ENCODE peak calls at places on chromosome X, in eight cellular contexts. S is BE2C, N is psoas muscle, T is fibroblast of pulmonary artery, Y is lower lobe of right lung, P is endothelial cell, K is Calu3, H is B cell. E is an unnamed sample.

GRCh38 chrX:132591719-132592275 is 103.0 kb upstream of the MBNL3 start:
- DNase-seq in S (peak; percentile 13), H (no peak), P (no peak), T (no peak), K (no peak), Y (no peak), N (no peak), E (no peak)

GRCh38 chrX:72125331-72126047 is 6.2 kb downstream of the RTL5 start:
- DNase-seq in K (no peak), S (no peak), Y (no peak), N (no peak), P (no peak), H (no peak), T (no peak), E (no peak)

GRCh38 chrX:53262918-53263394 is 18.4 kb downstream of the IQSEC2 start:
- DNase-seq in K (peak; percentile 50), Y (no peak), N (no peak), T (peak; percentile 49), P (no peak), S (no peak), H (no peak), E (no peak)

GRCh38 chrX:119647552-119648420 is 41.6 kb upstream of the NKRF start:
- DNase-seq in S (no peak), H (peak; percentile 42), T (no peak), N (no peak), P (no peak), Y (no peak), K (no peak), E (peak; percentile 63)

GRCh38 chrX:41265615-41266014 is 68.3 kb upstream of the DDX3X start:
- DNase-seq in P (no peak), K (no peak), S (no peak), Y (no peak), T (peak; percentile 44), H (peak; percentile 72), N (peak; percentile 61), E (no peak)

GRCh38 chrX:87045352-87045751 is 472.2 kb upstream of the KLHL4 start:
- DNase-seq in P (no peak), K (no peak), N (no peak), S (no peak), T (no peak), H (no peak), Y (no peak), E (no peak)

GRCh38 chrX:120874678-120875557 is 748 bp downstream of the CT47B1 start:
- DNase-seq in K (no peak), N (no peak), Y (no peak), P (no peak), H (no peak), T (no peak), S (no peak), E (peak; percentile 2)

GRCh38 chrX:152821145-152821765 is 9.3 kb downstream of the CETN2 start:
- DNase-seq in N (no peak), T (peak; percentile 51), K (peak; percentile 69), S (peak; percentile 66), H (peak; percentile 9), Y (no peak), P (peak; percentile 63), E (peak; percentile 6)

GRCh38 chrX:29699214-29699613 is 516.1 kb upstream of the MAGEB2 start:
- DNase-seq in P (no peak), N (no peak), T (no peak), S (no peak), Y (no peak), H (no peak), K (no peak), E (no peak)

GRCh38 chrX:68462653-68463052 is 29.4 kb upstream of the OPHN1 start:
- DNase-seq in N (no peak), K (peak; percentile 37), T (peak; percentile 63), H (peak; percentile 12), S (peak; percentile 27), Y (no peak), P (peak; percentile 22), E (no peak)

GRCh38 chrX:129823523-129823922 is 20.2 kb downstream of the ZDHHC9 start:
- DNase-seq in H (no peak), T (no peak), S (no peak), P (no peak), K (no peak), N (no peak), Y (peak; percentile 45), E (no peak)

GRCh38 chrX:1246816-1247215 is 21.8 kb upstream of the CSF2RA start:
- DNase-seq in T (peak; percentile 41), H (peak; percentile 83), N (peak; percentile 75), K (peak; percentile 69), Y (peak; percentile 83), P (peak; percentile 41), S (no peak), E (peak; percentile 76)

GRCh38 chrX:30220646-30221045 is 5.3 kb downstream of the MAGEB2 start:
- DNase-seq in Y (no peak), H (no peak), N (no peak), S (no peak), P (no peak), T (no peak), K (no peak), E (no peak)

GRCh38 chrX:123121241-123121640 is 62.8 kb upstream of the GRIA3 start:
- DNase-seq in H (no peak), P (no peak), N (no peak), T (no peak), Y (no peak), S (no peak), K (no peak), E (no peak)

GRCh38 chrX:105865709-105866108 is 43.4 kb downstream of the NRK start:
- DNase-seq in H (no peak), T (no peak), S (no peak), K (no peak), Y (no peak), N (no peak), P (no peak), E (no peak)

GRCh38 chrX:154981116-154981411 is 41.5 kb downstream of the F8 start:
- DNase-seq in T (no peak), S (no peak), H (no peak), P (no peak), K (no peak), Y (no peak), N (no peak), E (no peak)

GRCh38 chrX:110061138-110061537 is 58.2 kb downstream of the TMEM164 start:
- DNase-seq in P (no peak), N (no peak), T (no peak), S (no peak), K (no peak), H (no peak), Y (no peak), E (no peak)

GRCh38 chrX:19593684-19594083 is 78.4 kb upstream of the MAP3K15 start:
- DNase-seq in T (peak; percentile 68), K (peak; percentile 29), S (peak; percentile 24), H (peak; percentile 48), P (no peak), N (no peak), Y (no peak), E (peak; percentile 4)

GRCh38 chrX:54494970-54495813 is 842 bp downstream of the FGD1 start:
- DNase-seq in T (peak; percentile 17), H (peak; percentile 12), P (peak; percentile 16), K (no peak), N (no peak), Y (peak; percentile 43), S (peak; percentile 24), E (no peak)

GRCh38 chrX:70129811-70130210 is 3.4 kb upstream of the IGBP1 start:
- DNase-seq in P (no peak), K (no peak), T (peak; percentile 31), S (no peak), N (no peak), H (no peak), Y (no peak), E (no peak)

GRCh38 chrX:129478516-129478915 is 44.8 kb downstream of the SMARCA1 start:
- DNase-seq in P (no peak), Y (no peak), K (no peak), T (peak; percentile 43), S (no peak), H (no peak), N (no peak), E (no peak)

GRCh38 chrX:85288992-85289723 is 45.4 kb downstream of the ZNF711 start:
- DNase-seq in K (no peak), P (no peak), T (no peak), S (no peak), H (no peak), Y (no peak), N (no peak), E (no peak)
- TF ChIP-seq CTCF in K (no peak), P (no peak), T (no peak), S (peak; percentile 28), H (no peak), Y (no peak), N (no peak), E (no peak)

GRCh38 chrX:118526149-118526548 is 30.5 kb downstream of the DOCK11 start:
- DNase-seq in Y (no peak), H (no peak), S (peak; percentile 25), P (no peak), N (no peak), T (no peak), K (no peak), E (no peak)
- TF ChIP-seq CTCF in Y (no peak), H (no peak), S (no peak), P (no peak), N (no peak), T (no peak), K (no peak), E (no peak)

DNA sequence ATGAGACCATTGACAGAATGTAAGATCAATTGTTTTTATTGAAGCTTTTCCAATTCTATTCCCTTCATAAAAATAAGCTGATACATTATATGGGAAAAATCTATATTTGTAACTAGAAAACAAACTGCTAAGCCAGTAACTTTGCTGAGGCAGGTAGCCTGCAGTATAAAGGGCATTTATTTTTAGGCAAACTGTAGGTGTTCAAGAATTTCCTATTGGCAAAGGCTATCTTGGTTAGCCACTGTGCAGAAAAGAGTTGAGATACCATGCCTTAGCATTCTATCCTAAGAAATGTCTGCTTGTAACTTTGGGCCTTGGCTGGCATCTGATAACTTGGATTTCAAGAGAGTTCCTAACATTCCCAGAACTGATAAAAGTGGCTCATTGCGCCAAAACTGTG is 18.5 kb upstream of the PRRG1 start:
- DNase-seq in N (no peak), P (no peak), Y (no peak), H (no peak), S (no peak), K (no peak), T (no peak), E (no peak)
- TF ChIP-seq CTCF in N (no peak), P (no peak), Y (no peak), H (no peak), S (no peak), K (no peak), T (no peak), E (no peak)

DNA sequence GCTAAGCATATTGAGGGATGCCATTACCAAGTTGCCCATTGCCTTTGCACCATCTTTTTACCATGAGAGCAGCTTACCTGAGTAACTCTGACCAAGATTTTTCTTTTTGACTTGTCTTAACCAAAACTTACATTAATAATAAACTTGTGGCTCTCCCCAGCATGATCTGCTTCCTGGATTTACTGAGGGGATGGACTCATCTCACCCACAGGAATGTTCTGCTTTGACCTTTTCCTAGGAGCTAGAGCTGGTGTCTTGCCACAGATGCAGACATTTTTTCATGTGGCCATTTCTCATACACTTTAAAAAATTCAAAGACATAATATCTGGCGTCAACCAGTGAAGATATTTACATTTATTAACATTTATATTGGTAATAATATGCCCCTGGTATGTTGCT is 79.2 kb upstream of the EFHC2 start:
- DNase-seq in S (no peak), N (no peak), Y (no peak), K (no peak), T (no peak), H (no peak), P (no peak), E (no peak)
- TF ChIP-seq CTCF in S (no peak), N (no peak), Y (no peak), K (no peak), T (no peak), H (no peak), P (no peak), E (no peak)

E was measured in GM20000.